ENCODE peak calls at places on chromosomes 5 and 9, in five cellular contexts. One of them, this sample, is unnamed.

GRCh38 chr9:95133351-95133724 is 184.2 kb downstream of the FANCC start:
- DNase-seq in AG04449: no peak
- DNase-seq in GM23338: no peak
- DNase-seq in lower leg skin: no peak
- DNase-seq in GM12865: no peak
- DNase-seq in this sample: no peak

GRCh38 chr5:8864053-8864452 is 681.8 kb downstream of the SEMA5A start:
- DNase-seq in lower leg skin: no peak
- DNase-seq in GM12865: peak
- DNase-seq in AG04449: no peak
- DNase-seq in GM23338: peak
- DNase-seq in this sample: no peak

GRCh38 chr5:124238350-124238749 is 508.1 kb downstream of the ZNF608 start:
- DNase-seq in AG04449: no peak
- DNase-seq in GM23338: no peak
- DNase-seq in GM12865: no peak
- DNase-seq in lower leg skin: no peak
- DNase-seq in this sample: no peak

GRCh38 chr9:25742241-25742640 is 64.0 kb upstream of the TUSC1 start:
- DNase-seq in AG04449: no peak
- DNase-seq in GM23338: no peak
- DNase-seq in GM12865: no peak
- DNase-seq in lower leg skin: no peak
- DNase-seq in this sample: no peak

GRCh38 chr9:116151966-116152381 is 1.6 kb upstream of the PAPPA start:
- DNase-seq in GM12865: no peak
- DNase-seq in lower leg skin: no peak
- DNase-seq in GM23338: no peak
- DNase-seq in AG04449: peak
- DNase-seq in this sample: peak

GRCh38 chr5:68347549-68347948 is 132.0 kb downstream of the PIK3R1 start:
- DNase-seq in lower leg skin: no peak
- DNase-seq in GM23338: no peak
- DNase-seq in AG04449: no peak
- DNase-seq in GM12865: no peak
- DNase-seq in this sample: no peak

GRCh38 chr5:156918311-156918845 is 44.6 kb downstream of the TIMD4 start:
- DNase-seq in lower leg skin: no peak
- DNase-seq in AG04449: no peak
- DNase-seq in GM12865: no peak
- DNase-seq in GM23338: no peak
- DNase-seq in this sample: no peak

GRCh38 chr9:94600258-94600657 is 6.6 kb upstream of the FBP2 start:
- DNase-seq in GM23338: no peak
- DNase-seq in AG04449: no peak
- DNase-seq in GM12865: no peak
- DNase-seq in lower leg skin: no peak
- DNase-seq in this sample: no peak

GRCh38 chr9:16870606-16871357 is at the start of gene BNC2:
- DNase-seq in GM12865: no peak
- DNase-seq in AG04449: no peak
- DNase-seq in GM23338: peak
- DNase-seq in lower leg skin: peak
- DNase-seq in this sample: no peak

GRCh38 chr5:52789378-52789777 is 1.7 kb downstream of the ITGA1 start:
- DNase-seq in AG04449: no peak
- DNase-seq in lower leg skin: no peak
- DNase-seq in GM23338: no peak
- DNase-seq in GM12865: no peak
- DNase-seq in this sample: no peak

GRCh38 chr9:72151099-72151498 is 1.9 kb downstream of the GDA start:
- DNase-seq in GM12865: no peak
- DNase-seq in AG04449: no peak
- DNase-seq in lower leg skin: no peak
- DNase-seq in GM23338: no peak
- DNase-seq in this sample: no peak

GRCh38 chr9:36905101-36906066 is 128.7 kb downstream of the PAX5 start:
- DNase-seq in AG04449: no peak
- DNase-seq in lower leg skin: peak
- DNase-seq in GM23338: peak
- DNase-seq in GM12865: no peak
- DNase-seq in this sample: no peak
- TF ChIP-seq CTCF in AG04449: no peak
- TF ChIP-seq CTCF in lower leg skin: no peak
- TF ChIP-seq CTCF in GM23338: peak
- TF ChIP-seq CTCF in GM12865: no peak
- TF ChIP-seq CTCF in this sample: no peak

DNA sequence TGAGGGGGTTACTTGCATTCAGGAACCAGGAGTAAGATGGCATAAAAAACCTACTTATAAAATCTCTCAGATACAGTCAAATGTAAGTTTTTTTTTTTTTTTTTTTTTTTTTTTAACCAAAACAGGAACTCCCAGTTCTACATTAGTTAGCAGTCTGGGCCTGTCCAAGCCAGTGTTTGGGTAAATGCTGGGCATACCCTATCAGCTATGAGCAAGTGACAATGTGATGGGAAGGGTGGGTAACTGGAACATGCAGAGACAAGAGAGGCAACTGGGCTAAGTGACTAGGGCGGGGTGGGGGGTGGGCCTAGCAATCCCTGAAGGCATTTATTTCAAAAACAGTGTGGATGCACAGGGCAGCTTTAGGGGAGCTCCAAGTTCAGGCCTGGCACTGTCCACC is 2.3 kb downstream of the NMRK1 start:
- DNase-seq in GM23338: no peak
- DNase-seq in AG04449: no peak
- DNase-seq in lower leg skin: no peak
- DNase-seq in GM12865: no peak
- DNase-seq in this sample: no peak
- H3K4me3 ChIP-seq in GM23338: no peak
- H3K4me3 ChIP-seq in AG04449: no peak
- H3K4me3 ChIP-seq in lower leg skin: no peak
- H3K4me3 ChIP-seq in GM12865: no peak
- H3K4me3 ChIP-seq in this sample: no peak

DNA sequence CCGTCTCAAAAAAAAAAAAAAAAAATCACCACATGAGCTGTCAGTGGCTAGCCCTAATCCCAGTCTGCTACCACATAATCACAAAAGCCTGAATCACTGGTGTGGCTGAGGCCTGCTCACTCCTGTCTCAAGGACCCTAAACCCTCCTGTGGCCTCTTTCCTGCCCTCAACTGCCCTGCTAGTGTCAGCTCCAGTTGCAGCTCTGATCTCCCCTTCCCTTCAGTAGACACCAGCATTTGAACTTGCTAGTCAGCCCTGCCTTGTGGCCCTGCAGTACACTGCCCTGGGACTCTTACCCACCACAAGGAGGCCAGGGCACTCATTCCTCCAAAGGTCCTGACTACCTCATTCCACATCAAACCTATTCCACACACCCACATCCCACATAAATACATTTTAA is 9.5 kb upstream of the P4HA2 start:
- DNase-seq in AG04449: no peak
- DNase-seq in lower leg skin: peak
- DNase-seq in GM23338: no peak
- DNase-seq in GM12865: no peak
- DNase-seq in this sample: no peak
- TF ChIP-seq CTCF in AG04449: peak
- TF ChIP-seq CTCF in lower leg skin: no peak
- TF ChIP-seq CTCF in GM23338: no peak
- TF ChIP-seq CTCF in GM12865: no peak
- TF ChIP-seq CTCF in this sample: peak

GRCh38 chr9:121745396-121745695 is 93.9 kb downstream of the DAB2IP start:
- DNase-seq in GM23338: no peak
- DNase-seq in AG04449: no peak
- DNase-seq in lower leg skin: no peak
- DNase-seq in GM12865: no peak
- DNase-seq in this sample: no peak

GRCh38 chr9:121746411-121746810 is 95.0 kb downstream of the DAB2IP start:
- DNase-seq in GM23338: no peak
- DNase-seq in lower leg skin: no peak
- DNase-seq in AG04449: no peak
- DNase-seq in GM12865: no peak
- DNase-seq in this sample: no peak

GRCh38 chr9:121743441-121744001 is 92.1 kb downstream of the DAB2IP start:
- DNase-seq in lower leg skin: peak
- DNase-seq in GM23338: peak
- DNase-seq in GM12865: no peak
- DNase-seq in AG04449: no peak
- DNase-seq in this sample: peak

GRCh38 chr9:121744002-121744686 is 92.7 kb downstream of the DAB2IP start:
- DNase-seq in GM23338: peak
- DNase-seq in AG04449: no peak
- DNase-seq in GM12865: peak
- DNase-seq in lower leg skin: no peak
- DNase-seq in this sample: no peak

GRCh38 chr9:121744687-121745395 is 93.4 kb downstream of the DAB2IP start:
- DNase-seq in GM12865: no peak
- DNase-seq in AG04449: no peak
- DNase-seq in lower leg skin: no peak
- DNase-seq in GM23338: peak
- DNase-seq in this sample: no peak
- H3K4me3 ChIP-seq in GM12865: no peak
- H3K4me3 ChIP-seq in AG04449: no peak
- H3K4me3 ChIP-seq in lower leg skin: no peak
- H3K4me3 ChIP-seq in GM23338: no peak
- H3K4me3 ChIP-seq in this sample: no peak

GRCh38 chr5:4699592-4699991 is 440.5 kb upstream of the ADAMTS16 start:
- DNase-seq in GM23338: no peak
- DNase-seq in lower leg skin: no peak
- DNase-seq in GM12865: no peak
- DNase-seq in AG04449: no peak
- DNase-seq in this sample: no peak

GRCh38 chr5:4698596-4698995 is 441.5 kb upstream of the ADAMTS16 start:
- DNase-seq in GM12865: no peak
- DNase-seq in GM23338: no peak
- DNase-seq in lower leg skin: no peak
- DNase-seq in AG04449: no peak
- DNase-seq in this sample: no peak

GRCh38 chr5:4700886-4701285 is 439.2 kb upstream of the ADAMTS16 start:
- DNase-seq in GM12865: no peak
- DNase-seq in GM23338: no peak
- DNase-seq in lower leg skin: no peak
- DNase-seq in AG04449: no peak
- DNase-seq in this sample: no peak

DNA sequence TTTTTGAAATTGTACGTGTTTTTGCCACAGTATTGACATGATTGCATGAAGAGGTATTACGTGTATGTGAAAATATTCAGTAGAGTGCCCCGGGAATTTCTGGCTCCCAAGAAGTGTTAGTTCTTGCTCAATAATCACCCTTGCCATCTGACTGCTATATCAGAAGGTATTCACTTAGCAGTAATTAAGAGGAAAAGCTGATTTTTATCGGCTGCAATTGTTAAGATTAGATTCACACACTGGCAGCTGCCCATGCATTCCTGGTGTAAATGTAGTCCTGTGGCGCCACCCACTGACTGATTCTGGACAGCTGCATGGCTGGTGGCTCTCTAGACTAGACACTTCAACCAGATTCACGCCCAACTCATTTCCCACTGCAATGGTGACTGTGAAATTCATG is 440.0 kb upstream of the ADAMTS16 start:
- DNase-seq in GM23338: peak
- DNase-seq in GM12865: peak
- DNase-seq in AG04449: peak
- DNase-seq in lower leg skin: peak
- DNase-seq in this sample: no peak
- TF ChIP-seq CTCF in GM23338: peak
- TF ChIP-seq CTCF in GM12865: no peak
- TF ChIP-seq CTCF in AG04449: peak
- TF ChIP-seq CTCF in lower leg skin: no peak
- TF ChIP-seq CTCF in this sample: no peak

DNA sequence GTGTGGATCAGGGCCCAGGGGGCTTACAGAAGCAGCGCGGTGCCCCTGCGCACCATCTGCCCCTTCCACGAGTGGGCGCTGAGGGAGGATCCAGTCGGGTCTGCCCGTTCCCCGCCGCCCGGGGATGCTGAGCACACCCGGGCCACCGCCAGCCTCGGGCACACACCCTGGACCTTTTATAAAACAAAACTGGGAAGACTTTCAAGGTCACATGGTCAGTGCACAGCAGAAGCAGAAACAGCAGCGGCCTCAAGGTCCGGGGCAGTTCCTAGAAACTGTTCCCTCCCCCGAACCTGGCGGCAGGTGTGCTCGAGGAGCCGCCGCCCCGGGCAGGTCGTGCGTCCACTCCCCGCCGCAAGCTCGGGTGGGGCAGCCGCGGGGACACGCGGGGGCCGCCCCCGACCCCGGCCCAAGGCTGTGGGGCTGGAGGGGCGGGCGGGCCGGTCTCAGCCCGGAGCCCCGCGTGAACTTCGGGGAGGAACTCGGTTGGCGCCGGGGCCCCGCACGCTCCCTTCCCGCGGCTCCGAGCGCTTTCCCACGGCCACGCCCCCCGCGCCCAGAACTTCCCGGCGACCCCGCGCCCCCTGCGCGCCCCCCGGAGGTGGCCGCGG is 619 bp upstream of the PPP1R26 start:
- DNase-seq in GM12865: no peak
- DNase-seq in AG04449: no peak
- DNase-seq in lower leg skin: no peak
- DNase-seq in GM23338: peak
- DNase-seq in this sample: no peak
- H3K4me3 ChIP-seq in GM12865: peak
- H3K4me3 ChIP-seq in AG04449: peak
- H3K4me3 ChIP-seq in lower leg skin: peak
- H3K4me3 ChIP-seq in GM23338: peak
- H3K4me3 ChIP-seq in this sample: peak

GRCh38 chr5:165161204-165161603 is 1655.8 kb downstream of the MAT2B start:
- DNase-seq in GM23338: peak
- DNase-seq in lower leg skin: no peak
- DNase-seq in GM12865: no peak
- DNase-seq in AG04449: no peak
- DNase-seq in this sample: no peak
- TF ChIP-seq CTCF in GM23338: peak
- TF ChIP-seq CTCF in lower leg skin: no peak
- TF ChIP-seq CTCF in GM12865: peak
- TF ChIP-seq CTCF in AG04449: no peak
- TF ChIP-seq CTCF in this sample: no peak

GRCh38 chr9:101098392-101098791 is 69.9 kb downstream of the PLPPR1 start:
- DNase-seq in GM23338: peak
- DNase-seq in GM12865: no peak
- DNase-seq in AG04449: no peak
- DNase-seq in lower leg skin: no peak
- DNase-seq in this sample: no peak
- H3K4me3 ChIP-seq in GM23338: peak
- H3K4me3 ChIP-seq in GM12865: no peak
- H3K4me3 ChIP-seq in AG04449: no peak
- H3K4me3 ChIP-seq in lower leg skin: no peak
- H3K4me3 ChIP-seq in this sample: no peak

DNA sequence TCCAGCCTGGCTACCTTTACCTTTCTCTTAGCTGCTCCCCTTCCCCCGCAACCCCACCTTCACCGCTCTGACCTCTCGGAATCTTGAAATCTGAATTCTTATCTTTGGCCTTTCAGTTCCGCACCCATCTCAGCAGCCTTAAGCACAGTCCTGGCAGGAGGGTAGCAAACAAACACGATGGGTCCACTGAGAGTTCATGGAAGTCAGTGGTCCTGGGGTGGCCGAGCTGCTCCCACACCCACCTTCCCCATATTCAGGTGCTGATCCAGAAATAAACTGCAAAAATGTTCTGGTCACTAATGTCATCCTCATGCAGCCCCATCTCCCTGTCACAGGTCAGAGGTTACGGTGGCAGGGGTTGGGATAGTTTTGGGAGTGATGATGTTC is 59.6 kb upstream of the TBC1D2 start:
- DNase-seq in lower leg skin: peak
- DNase-seq in GM12865: no peak
- DNase-seq in AG04449: no peak
- DNase-seq in GM23338: no peak
- DNase-seq in this sample: no peak
- TF ChIP-seq CTCF in lower leg skin: no peak
- TF ChIP-seq CTCF in GM12865: no peak
- TF ChIP-seq CTCF in AG04449: no peak
- TF ChIP-seq CTCF in GM23338: no peak
- TF ChIP-seq CTCF in this sample: no peak

This sample was measured in BJ.